ENCODE peak calls at places on chromosomes 3 and 15, in eight cellular contexts. Y is heart left ventricle, W is fibroblast of lung, U is chondrocyte, S is MCF 10A, D is heart right ventricle, Z is right lobe of liver, F is cardiac fibroblast. O is an unnamed sample.

GRCh38 chr3:11060500-11061251 is 68.1 kb downstream of the SLC6A1 start:
- DNase-seq in Y (peak), Z (peak), W (peak), S (peak), U (no peak), D (peak), F (peak), O (peak)

GRCh38 chr3:171829841-171830559 is 13.1 kb upstream of the TMEM212 start:
- DNase-seq in U (peak), F (peak), S (peak), Z (peak), Y (peak), D (peak), W (peak), O (no peak)

GRCh38 chr3:58176185-58176530 is 34.6 kb downstream of the DNASE1L3 start:
- DNase-seq in D (no peak), U (no peak), Y (no peak), Z (no peak), W (no peak), S (no peak), F (no peak), O (no peak)

GRCh38 chr3:156892701-156893100 is 66.5 kb downstream of the LEKR1 start:
- DNase-seq in U (no peak), Z (no peak), F (peak), S (peak), W (peak), Y (no peak), D (no peak), O (no peak)

GRCh38 chr3:96236499-96236898 is 577.9 kb upstream of the EPHA6 start:
- DNase-seq in Y (no peak), S (peak), U (no peak), W (peak), F (no peak), D (no peak), Z (no peak), O (no peak)

GRCh38 chr15:42704492-42704926 is 32.4 kb downstream of the CDAN1 start:
- DNase-seq in U (no peak), F (peak), S (peak), Y (peak), Z (peak), D (peak), W (peak), O (no peak)

GRCh38 chr15:35753486-35753885 is 207.5 kb upstream of the DPH6 start:
- DNase-seq in S (no peak), Y (no peak), F (peak), U (no peak), W (peak), D (no peak), Z (no peak), O (no peak)

GRCh38 chr15:42048821-42049200 is 28.0 kb upstream of the PLA2G4E start:
- DNase-seq in W (no peak), F (no peak), S (no peak), Z (no peak), Y (no peak), U (no peak), D (no peak), O (no peak)

GRCh38 chr3:35184775-35185174 is 454.6 kb upstream of the ARPP21 start:
- DNase-seq in Z (no peak), D (no peak), F (peak), Y (no peak), S (peak), U (no peak), W (peak), O (no peak)

GRCh38 chr3:157618075-157618760 is 115.0 kb upstream of the VEPH1 start:
- DNase-seq in Z (no peak), U (no peak), W (peak), S (peak), F (peak), D (no peak), Y (no peak), O (no peak)

GRCh38 chr3:51379746-51380330 is 5.3 kb upstream of the MANF start:
- DNase-seq in Y (no peak), Z (no peak), F (no peak), W (no peak), U (no peak), S (no peak), D (no peak), O (peak)

DNA sequence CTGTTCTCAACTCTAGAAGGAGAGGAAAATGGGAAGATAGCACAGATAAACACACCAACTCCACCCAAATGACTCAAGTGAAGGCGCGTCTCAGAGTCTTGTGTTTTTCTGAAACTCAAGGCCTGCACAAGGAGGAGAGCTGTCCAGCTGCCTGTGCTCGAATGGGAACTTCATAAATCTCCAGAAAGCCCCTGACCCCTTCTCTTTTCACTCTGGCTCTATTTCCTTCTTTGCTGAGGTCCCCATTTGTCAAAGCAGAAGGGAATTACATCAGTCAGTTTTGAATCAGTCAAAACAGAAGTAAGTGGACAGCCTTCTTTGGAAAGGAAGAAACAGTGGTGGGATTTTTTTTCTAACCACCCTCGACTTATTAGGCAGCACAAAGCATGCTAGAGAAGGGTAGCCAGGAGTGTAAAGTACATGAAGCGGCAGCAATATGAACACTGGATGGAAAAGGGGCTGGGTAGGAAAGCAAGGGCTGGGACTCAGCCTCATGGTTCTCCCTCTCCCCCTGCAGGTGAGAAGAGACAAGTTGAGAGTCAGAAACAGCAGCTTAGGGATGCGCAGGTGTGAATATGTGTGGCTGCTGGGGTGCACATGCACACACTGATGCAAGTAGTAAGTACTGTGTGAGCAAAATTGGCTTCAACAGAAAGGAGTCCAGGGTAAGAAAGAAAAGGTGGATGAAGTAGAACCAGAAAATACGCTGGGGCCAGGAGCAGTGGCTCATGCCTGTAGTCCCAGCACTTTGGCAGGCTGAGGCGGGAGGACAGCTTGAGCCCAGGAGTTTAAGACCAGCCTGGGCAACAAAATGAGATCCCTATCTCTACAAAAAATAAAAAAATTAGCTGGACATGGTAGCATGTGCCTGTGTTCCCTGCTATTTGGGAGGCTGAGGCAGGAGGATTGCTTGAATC is 36.6 kb upstream of the MAGEF1 start:
- DNase-seq in Z (no peak), S (peak), Y (no peak), D (no peak), F (peak), U (peak), W (peak), O (no peak)
- TF ChIP-seq CTCF in Z (no peak), S (peak), Y (no peak), D (no peak), F (peak), U (peak), W (peak), O (peak)

GRCh38 chr3:50298836-50299637 is at the start of the genes HYAL3 and NAA80:
- DNase-seq in Z (peak), W (peak), Y (peak), U (peak), D (peak), S (peak), F (peak), O (peak)
- TF ChIP-seq CTCF in Z (peak), W (peak), Y (peak), U (peak), D (peak), S (peak), F (peak), O (peak)

GRCh38 chr3:127853681-127854080 is 31.4 kb upstream of the MGLL start:
- DNase-seq in S (no peak), D (no peak), Z (no peak), U (no peak), F (no peak), Y (no peak), W (no peak), O (no peak)
- TF ChIP-seq CTCF in S (no peak), D (peak), Z (no peak), U (no peak), F (no peak), Y (no peak), W (no peak), O (peak)

GRCh38 chr3:38544926-38545325 is 48.8 kb downstream of the EXOG start:
- DNase-seq in U (no peak), D (no peak), F (no peak), W (no peak), Z (no peak), S (no peak), Y (no peak), O (no peak)

GRCh38 chr3:38548154-38548931 is 52.2 kb downstream of the EXOG start:
- DNase-seq in U (no peak), W (peak), F (no peak), S (no peak), D (no peak), Z (no peak), Y (peak), O (no peak)

GRCh38 chr3:38543602-38544001 is 47.5 kb downstream of the EXOG start:
- DNase-seq in F (no peak), Z (no peak), D (peak), S (no peak), W (no peak), U (no peak), Y (peak), O (no peak)

GRCh38 chr3:38545396-38545949 is 49.3 kb downstream of the EXOG start:
- DNase-seq in D (no peak), W (no peak), Z (no peak), F (no peak), U (no peak), Y (no peak), S (no peak), O (no peak)

GRCh38 chr3:38545983-38546382 is 49.8 kb downstream of the EXOG start:
- DNase-seq in S (no peak), Z (no peak), F (no peak), Y (no peak), D (no peak), U (no peak), W (no peak), O (no peak)
- TF ChIP-seq CTCF in S (no peak), Z (no peak), F (no peak), Y (no peak), D (no peak), U (no peak), W (no peak), O (no peak)